ENCODE peak calls at places on chromosomes 3 and 15, in five cellular contexts. Q is body of pancreas, Z is lung microvascular endothelial cell, V is left colon, S is transverse colon. T is an unnamed sample.

GRCh38 chr3:123723527-123724168 is 138.8 kb upstream of the HACD2 start:
- DNase-seq in V (no peak), Q (peak; percentile 64), Z (peak; percentile 84), S (peak; percentile 49), T (peak; percentile 65)

GRCh38 chr15:40435331-40436089 is 5.2 kb upstream of the BAHD1 start:
- DNase-seq in Q (no peak), V (peak; percentile 16), Z (no peak), S (no peak), T (no peak)

GRCh38 chr3:933311-933710 is 159.5 kb upstream of the CNTN6 start:
- DNase-seq in S (no peak), V (no peak), Z (no peak), Q (no peak), T (no peak)

GRCh38 chr15:50925281-50925680 is 16.8 kb downstream of the AP4E1 start:
- DNase-seq in Q (no peak), S (no peak), Z (no peak), V (no peak), T (no peak)

GRCh38 chr3:81743096-81744025 is 18.1 kb downstream of the GBE1 start:
- DNase-seq in V (no peak), Z (peak; percentile 97), S (no peak), Q (peak; percentile 70), T (peak; percentile 37)

GRCh38 chr15:78244101-78244500 is 9.7 kb upstream of the ACSBG1 start:
- DNase-seq in V (peak; percentile 49), Z (no peak), Q (no peak), S (peak; percentile 35), T (no peak)

GRCh38 chr3:9732753-9733115 is 1.2 kb downstream of the BRPF1 start:
- DNase-seq in Q (no peak), S (no peak), Z (peak; percentile 23), V (no peak), T (no peak)

GRCh38 chr3:79761441-79761840 is 6.4 kb downstream of the ROBO1 start:
- DNase-seq in V (no peak), Q (no peak), Z (no peak), S (no peak), T (no peak)

GRCh38 chr3:120741837-120742197 is 499 bp downstream of the RABL3 start:
- DNase-seq in S (no peak), Q (no peak), Z (no peak), V (no peak), T (no peak)

GRCh38 chr3:32888739-32889138 is 62.7 kb upstream of the CCR4 start:
- DNase-seq in S (no peak), Z (no peak), Q (no peak), V (no peak), T (no peak)

GRCh38 chr15:25067725-25068309 is 113.0 kb downstream of the SNRPN start:
- DNase-seq in Q (no peak), S (no peak), V (no peak), Z (no peak), T (no peak)

GRCh38 chr3:1092061-1092460 is 763 bp upstream of the CNTN6 start:
- DNase-seq in V (no peak), Q (no peak), Z (no peak), S (no peak), T (no peak)

GRCh38 chr15:60255390-60255789 is 142.4 kb downstream of the ANXA2 start:
- DNase-seq in Q (peak; percentile 22), S (no peak), V (no peak), Z (peak; percentile 72), T (peak; percentile 57)

GRCh38 chr3:73508330-73508954 is 116.3 kb downstream of the PDZRN3 start:
- DNase-seq in Q (peak; percentile 77), S (peak; percentile 54), Z (peak; percentile 58), V (peak; percentile 41), T (peak; percentile 51)

GRCh38 chr3:57726395-57726794 is 29.7 kb upstream of the SLMAP start:
- DNase-seq in Q (no peak), V (no peak), Z (no peak), S (no peak), T (no peak)

GRCh38 chr3:183537295-183537730 is 18.2 kb downstream of the KLHL6 start:
- DNase-seq in S (no peak), V (no peak), Z (no peak), Q (peak; percentile 70), T (peak; percentile 50)

GRCh38 chr3:151328298-151329036 is 882 bp downstream of the P2RY13 start:
- DNase-seq in V (no peak), Q (no peak), Z (no peak), S (no peak), T (no peak)

GRCh38 chr3:112134335-112135124 is 1.5 kb upstream of the GCSAM start:
- DNase-seq in Q (peak; percentile 37), S (no peak), Z (no peak), V (no peak), T (no peak)

GRCh38 chr3:46985588-46985987 is 6.1 kb downstream of the NBEAL2 start:
- DNase-seq in V (no peak), Q (no peak), S (no peak), Z (no peak), T (no peak)

GRCh38 chr15:60703196-60703933 is 224.4 kb upstream of the ICE2 start:
- DNase-seq in Q (no peak), S (no peak), V (no peak), Z (no peak), T (no peak)

GRCh38 chr15:77419050-77419835 is 661 bp downstream of the PEAK1 start:
- DNase-seq in V (peak; percentile 58), Z (peak; percentile 43), Q (peak; percentile 21), S (peak; percentile 39), T (peak; percentile 20)

GRCh38 chr3:71658131-71658530 is 67.1 kb downstream of the EIF4E3 start:
- DNase-seq in S (peak; percentile 72), Q (peak; percentile 96), Z (peak; percentile 82), V (peak; percentile 55), T (peak; percentile 83)

GRCh38 chr3:42755681-42756578 is 17.1 kb downstream of the CCDC13 start:
- DNase-seq in S (peak; percentile 51), Q (no peak), V (no peak), Z (peak; percentile 50), T (peak; percentile 74)

T was measured in mucosa of gallbladder.